ENCODE peak calls at places on chromosomes 16 and 17, in five cellular contexts. One of them, this sample, is unnamed.

GRCh38 chr16:56269824-56270684 is 78.8 kb downstream of the GNAO1 start:
- DNase-seq in Peyer's patch: no peak
- DNase-seq in GM10248: no peak
- DNase-seq in GM20000: no peak
- DNase-seq in mucosa of descending colon: no peak
- DNase-seq in this sample: peak

GRCh38 chr17:7712111-7712771 is 5.3 kb upstream of the DNAH2 start:
- DNase-seq in mucosa of descending colon: no peak
- DNase-seq in Peyer's patch: no peak
- DNase-seq in GM10248: no peak
- DNase-seq in GM20000: no peak
- DNase-seq in this sample: no peak

GRCh38 chr16:81493755-81494433 is 49.3 kb downstream of the CMIP start:
- DNase-seq in mucosa of descending colon: peak
- DNase-seq in GM10248: no peak
- DNase-seq in Peyer's patch: no peak
- DNase-seq in GM20000: no peak
- DNase-seq in this sample: no peak

GRCh38 chr16:87295259-87295658 is 21.9 kb downstream of the C16orf95 start:
- DNase-seq in GM20000: no peak
- DNase-seq in Peyer's patch: no peak
- DNase-seq in mucosa of descending colon: no peak
- DNase-seq in GM10248: no peak
- DNase-seq in this sample: no peak

GRCh38 chr16:29664133-29664912 is 1.3 kb downstream of the SPN start:
- DNase-seq in GM10248: peak
- DNase-seq in Peyer's patch: peak
- DNase-seq in mucosa of descending colon: peak
- DNase-seq in GM20000: no peak
- DNase-seq in this sample: no peak

GRCh38 chr17:48478224-48479013 is 48.4 kb upstream of the SKAP1 start:
- DNase-seq in GM10248: peak
- DNase-seq in mucosa of descending colon: no peak
- DNase-seq in Peyer's patch: peak
- DNase-seq in GM20000: peak
- DNase-seq in this sample: no peak

GRCh38 chr17:31492880-31493655 is 101.6 kb downstream of the RAB11FIP4 start:
- DNase-seq in GM10248: peak
- DNase-seq in GM20000: peak
- DNase-seq in mucosa of descending colon: peak
- DNase-seq in Peyer's patch: peak
- DNase-seq in this sample: no peak

GRCh38 chr16:969508-970378 is 1.0 kb downstream of the LMF1 start:
- DNase-seq in GM20000: peak
- DNase-seq in Peyer's patch: no peak
- DNase-seq in mucosa of descending colon: no peak
- DNase-seq in GM10248: no peak
- DNase-seq in this sample: no peak

GRCh38 chr16:6562985-6563384 is 769.7 kb upstream of the RBFOX1 start:
- DNase-seq in mucosa of descending colon: no peak
- DNase-seq in GM10248: no peak
- DNase-seq in GM20000: no peak
- DNase-seq in Peyer's patch: no peak
- DNase-seq in this sample: no peak

GRCh38 chr16:85675528-85675927 is 13.2 kb downstream of the GINS2 start:
- DNase-seq in Peyer's patch: no peak
- DNase-seq in GM10248: no peak
- DNase-seq in mucosa of descending colon: no peak
- DNase-seq in GM20000: no peak
- DNase-seq in this sample: no peak

GRCh38 chr17:6666077-6666521 is 14.5 kb downstream of the C17orf100 start:
- DNase-seq in GM20000: peak
- DNase-seq in mucosa of descending colon: no peak
- DNase-seq in GM10248: peak
- DNase-seq in Peyer's patch: peak
- DNase-seq in this sample: peak

GRCh38 chr16:25063865-25064264 is 47.7 kb upstream of the LCMT1 start:
- DNase-seq in GM20000: no peak
- DNase-seq in mucosa of descending colon: no peak
- DNase-seq in Peyer's patch: no peak
- DNase-seq in GM10248: no peak
- DNase-seq in this sample: no peak

GRCh38 chr16:54506691-54507090 is 220.1 kb upstream of the IRX3 start:
- DNase-seq in GM10248: no peak
- DNase-seq in GM20000: no peak
- DNase-seq in mucosa of descending colon: no peak
- DNase-seq in Peyer's patch: no peak
- DNase-seq in this sample: no peak

GRCh38 chr16:83891742-83892141 is 7.2 kb upstream of the MLYCD start:
- DNase-seq in Peyer's patch: no peak
- DNase-seq in GM20000: no peak
- DNase-seq in mucosa of descending colon: no peak
- DNase-seq in GM10248: no peak
- DNase-seq in this sample: no peak

GRCh38 chr16:89613954-89614459 is 565 bp downstream of the DPEP1 start:
- DNase-seq in Peyer's patch: no peak
- DNase-seq in GM20000: no peak
- DNase-seq in mucosa of descending colon: no peak
- DNase-seq in GM10248: no peak
- DNase-seq in this sample: no peak

GRCh38 chr17:82078433-82078832 is 12.8 kb upstream of the DUS1L start:
- DNase-seq in Peyer's patch: no peak
- DNase-seq in GM10248: no peak
- DNase-seq in GM20000: no peak
- DNase-seq in mucosa of descending colon: no peak
- DNase-seq in this sample: no peak

GRCh38 chr17:56909742-56910508 is 3.9 kb downstream of the TRIM25 start:
- DNase-seq in mucosa of descending colon: no peak
- DNase-seq in Peyer's patch: no peak
- DNase-seq in GM20000: no peak
- DNase-seq in GM10248: no peak
- DNase-seq in this sample: no peak

GRCh38 chr16:30896890-30897730 is 696 bp downstream of the CTF1 start:
- DNase-seq in GM20000: peak
- DNase-seq in GM10248: peak
- DNase-seq in Peyer's patch: peak
- DNase-seq in mucosa of descending colon: peak
- DNase-seq in this sample: peak

GRCh38 chr17:36680701-36681202 is 79.4 kb downstream of the MRM1 start:
- DNase-seq in GM10248: no peak
- DNase-seq in mucosa of descending colon: no peak
- DNase-seq in GM20000: no peak
- DNase-seq in Peyer's patch: no peak
- DNase-seq in this sample: no peak

GRCh38 chr16:1159973-1160772 is 7.3 kb downstream of the CACNA1H start:
- DNase-seq in mucosa of descending colon: no peak
- DNase-seq in Peyer's patch: no peak
- DNase-seq in GM10248: no peak
- DNase-seq in GM20000: no peak
- DNase-seq in this sample: no peak

GRCh38 chr16:89345663-89346150 is 128.2 kb downstream of the ZNF778 start:
- DNase-seq in Peyer's patch: no peak
- DNase-seq in GM10248: no peak
- DNase-seq in GM20000: no peak
- DNase-seq in mucosa of descending colon: no peak
- DNase-seq in this sample: no peak

GRCh38 chr17:72977768-72978417 is 114.6 kb downstream of the SLC39A11 start:
- DNase-seq in mucosa of descending colon: no peak
- DNase-seq in GM10248: no peak
- DNase-seq in GM20000: no peak
- DNase-seq in Peyer's patch: no peak
- DNase-seq in this sample: no peak

GRCh38 chr17:231966-232807 is 50.7 kb upstream of the DOC2B start:
- DNase-seq in GM20000: peak
- DNase-seq in mucosa of descending colon: peak
- DNase-seq in Peyer's patch: no peak
- DNase-seq in GM10248: no peak
- DNase-seq in this sample: no peak

GRCh38 chr16:5062790-5063765 is 2.7 kb downstream of the C16orf89 start:
- DNase-seq in Peyer's patch: no peak
- DNase-seq in GM10248: no peak
- DNase-seq in GM20000: peak
- DNase-seq in mucosa of descending colon: no peak
- DNase-seq in this sample: no peak

GRCh38 chr17:7557825-7558543 is 566 bp upstream of the TNFSF13 start:
- DNase-seq in mucosa of descending colon: peak
- DNase-seq in GM10248: peak
- DNase-seq in GM20000: peak
- DNase-seq in Peyer's patch: peak
- DNase-seq in this sample: peak

GRCh38 chr17:1438593-1439083 is 17.4 kb downstream of the CRK start:
- DNase-seq in GM10248: no peak
- DNase-seq in GM20000: no peak
- DNase-seq in Peyer's patch: no peak
- DNase-seq in mucosa of descending colon: no peak
- DNase-seq in this sample: no peak

GRCh38 chr16:57167951-57168350 is 17.9 kb downstream of the PSME3IP1 start:
- DNase-seq in Peyer's patch: no peak
- DNase-seq in GM10248: peak
- DNase-seq in GM20000: peak
- DNase-seq in mucosa of descending colon: no peak
- DNase-seq in this sample: peak

GRCh38 chr17:29193146-29193545 is 12.9 kb upstream of the MYO18A start:
- DNase-seq in Peyer's patch: no peak
- DNase-seq in GM10248: no peak
- DNase-seq in GM20000: no peak
- DNase-seq in mucosa of descending colon: no peak
- DNase-seq in this sample: no peak

GRCh38 chr16:54284931-54285413 is 1.6 kb downstream of the IRX3 start:
- DNase-seq in mucosa of descending colon: no peak
- DNase-seq in Peyer's patch: no peak
- DNase-seq in GM10248: no peak
- DNase-seq in GM20000: no peak
- DNase-seq in this sample: no peak

GRCh38 chr17:49962599-49963276 is 6.3 kb upstream of the DLX4 start:
- DNase-seq in Peyer's patch: no peak
- DNase-seq in mucosa of descending colon: no peak
- DNase-seq in GM10248: no peak
- DNase-seq in GM20000: no peak
- DNase-seq in this sample: no peak

GRCh38 chr16:66197668-66198278 is 168.7 kb upstream of the CDH5 start:
- DNase-seq in Peyer's patch: no peak
- DNase-seq in GM20000: no peak
- DNase-seq in GM10248: no peak
- DNase-seq in mucosa of descending colon: no peak
- DNase-seq in this sample: no peak

DNA sequence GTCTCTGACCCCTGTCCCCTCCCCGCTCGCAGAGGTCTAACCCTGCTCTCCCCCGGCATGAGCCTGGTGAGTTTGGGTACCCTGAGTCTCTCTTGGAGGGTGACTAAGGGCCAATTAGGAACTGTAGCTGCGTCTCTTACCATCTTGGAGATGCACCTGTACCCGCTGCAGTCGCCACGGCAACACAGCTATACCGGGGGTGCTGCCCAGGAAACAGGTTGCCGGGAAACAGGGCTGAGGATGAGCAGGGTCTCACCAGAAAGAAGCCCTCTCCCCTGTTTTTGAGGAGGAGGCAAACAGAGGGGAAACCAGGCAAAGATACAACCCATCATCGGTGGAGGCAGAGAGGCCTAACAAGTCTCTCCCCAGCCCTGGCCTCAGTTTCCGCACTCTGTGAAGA is 140.2 kb downstream of the TMEM132E start:
- DNase-seq in GM20000: no peak
- DNase-seq in Peyer's patch: no peak
- DNase-seq in mucosa of descending colon: no peak
- DNase-seq in GM10248: no peak
- DNase-seq in this sample: no peak
- TF ChIP-seq CTCF in GM20000: no peak
- TF ChIP-seq CTCF in Peyer's patch: no peak
- TF ChIP-seq CTCF in mucosa of descending colon: no peak
- TF ChIP-seq CTCF in GM10248: no peak
- TF ChIP-seq CTCF in this sample: no peak

GRCh38 chr17:74750039-74750326 is 1.6 kb downstream of the NHERF1 start:
- DNase-seq in GM10248: no peak
- DNase-seq in Peyer's patch: no peak
- DNase-seq in mucosa of descending colon: no peak
- DNase-seq in GM20000: no peak
- DNase-seq in this sample: no peak

GRCh38 chr17:74746922-74747321 is 1.5 kb upstream of the NHERF1 start:
- DNase-seq in GM20000: no peak
- DNase-seq in GM10248: no peak
- DNase-seq in mucosa of descending colon: peak
- DNase-seq in Peyer's patch: no peak
- DNase-seq in this sample: no peak

GRCh38 chr17:74748279-74748528 is 224 bp upstream of the NHERF1 start:
- DNase-seq in mucosa of descending colon: no peak
- DNase-seq in GM20000: no peak
- DNase-seq in GM10248: no peak
- DNase-seq in Peyer's patch: no peak
- DNase-seq in this sample: no peak

GRCh38 chr17:74749262-74750038 is 1.0 kb downstream of the NHERF1 start:
- DNase-seq in mucosa of descending colon: peak
- DNase-seq in Peyer's patch: peak
- DNase-seq in GM20000: no peak
- DNase-seq in GM10248: no peak
- DNase-seq in this sample: no peak

DNA sequence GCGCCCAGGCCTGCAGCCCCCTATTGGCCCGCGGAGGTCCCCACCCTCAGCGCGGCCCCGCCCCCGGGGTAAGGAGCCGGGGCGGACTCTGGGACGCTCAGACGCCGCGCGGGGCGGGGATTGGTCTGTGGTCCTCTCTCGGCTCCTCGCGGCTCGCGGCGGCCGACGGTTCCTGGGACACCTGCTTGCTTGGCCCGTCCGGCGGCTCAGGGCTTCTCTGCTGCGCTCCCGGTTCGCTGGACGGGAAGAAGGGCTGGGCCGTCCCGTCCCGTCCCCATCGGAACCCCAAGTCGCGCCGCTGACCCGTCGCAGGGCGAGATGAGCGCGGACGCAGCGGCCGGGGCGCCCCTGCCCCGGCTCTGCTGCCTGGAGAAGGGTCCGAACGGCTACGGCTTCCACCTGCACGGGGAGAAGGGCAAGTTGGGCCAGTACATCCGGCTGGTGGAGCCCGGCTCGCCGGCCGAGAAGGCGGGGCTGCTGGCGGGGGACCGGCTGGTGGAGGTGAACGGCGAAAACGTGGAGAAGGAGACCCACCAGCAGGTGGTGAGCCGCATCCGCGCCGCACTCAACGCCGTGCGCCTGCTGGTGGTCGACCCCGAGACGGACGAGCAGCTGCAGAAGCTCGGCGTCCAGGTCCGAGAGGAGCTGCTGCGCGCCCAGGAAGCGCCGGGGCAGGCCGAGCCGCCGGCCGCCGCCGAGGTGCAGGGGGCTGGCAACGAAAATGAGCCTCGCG is at the start of gene NHERF1:
- DNase-seq in mucosa of descending colon: peak
- DNase-seq in GM10248: peak
- DNase-seq in GM20000: peak
- DNase-seq in Peyer's patch: peak
- DNase-seq in this sample: peak
- TF ChIP-seq CTCF in mucosa of descending colon: no peak
- TF ChIP-seq CTCF in GM10248: peak
- TF ChIP-seq CTCF in GM20000: no peak
- TF ChIP-seq CTCF in Peyer's patch: peak
- TF ChIP-seq CTCF in this sample: no peak

GRCh38 chr17:78488867-78489634 is 88.1 kb downstream of the DNAH17 start:
- DNase-seq in mucosa of descending colon: no peak
- DNase-seq in Peyer's patch: no peak
- DNase-seq in GM10248: no peak
- DNase-seq in GM20000: no peak
- DNase-seq in this sample: no peak
- TF ChIP-seq CTCF in mucosa of descending colon: no peak
- TF ChIP-seq CTCF in Peyer's patch: no peak
- TF ChIP-seq CTCF in GM10248: no peak
- TF ChIP-seq CTCF in GM20000: no peak
- TF ChIP-seq CTCF in this sample: no peak

GRCh38 chr17:46046957-46047356 is 47.9 kb downstream of the STH start:
- DNase-seq in mucosa of descending colon: no peak
- DNase-seq in Peyer's patch: no peak
- DNase-seq in GM10248: no peak
- DNase-seq in GM20000: no peak
- DNase-seq in this sample: peak
- TF ChIP-seq CTCF in mucosa of descending colon: no peak
- TF ChIP-seq CTCF in Peyer's patch: no peak
- TF ChIP-seq CTCF in GM10248: no peak
- TF ChIP-seq CTCF in GM20000: no peak
- TF ChIP-seq CTCF in this sample: no peak